ENCODE peak calls at places on chromosomes 7 and 10, in four cellular contexts. L is ovary, S is transverse colon, P is A549. T is an unnamed sample.

GRCh38 chr7:40714338-40715052 is 579.7 kb downstream of the SUGCT start:
- DNase-seq in P (no peak), L (no peak), S (no peak), T (no peak)

GRCh38 chr10:131065673-131066331 is 245.7 kb downstream of the TCERG1L start:
- DNase-seq in L (peak), P (no peak), S (no peak), T (no peak)

GRCh38 chr10:43863859-43864591 is 215.3 kb upstream of the ZNF32 start:
- DNase-seq in S (peak), L (no peak), P (peak), T (no peak)

GRCh38 chr7:104552102-104552501 is 223.7 kb downstream of the LHFPL3 start:
- DNase-seq in L (peak), P (peak), S (peak), T (peak)

GRCh38 chr7:110856704-110857103 is 234.2 kb upstream of the LRRN3 start:
- DNase-seq in P (no peak), S (no peak), L (no peak), T (no peak)

GRCh38 chr7:6057316-6058128 is 26.3 kb downstream of the ANKRD61 start:
- DNase-seq in S (no peak), P (no peak), L (no peak), T (no peak)

GRCh38 chr7:111765936-111766643 is 203.8 kb upstream of the IMMP2L start:
- DNase-seq in L (no peak), S (no peak), P (no peak), T (no peak)

GRCh38 chr10:34768261-34768971 is 46.7 kb downstream of the PARD3 start:
- DNase-seq in S (peak), L (peak), P (peak), T (no peak)

GRCh38 chr10:62390497-62391176 is 16.5 kb downstream of the ZNF365 start:
- DNase-seq in L (no peak), P (no peak), S (no peak), T (no peak)

GRCh38 chr7:8310876-8311275 is 48.9 kb upstream of the ICA1 start:
- DNase-seq in P (no peak), S (no peak), L (no peak), T (no peak)

GRCh38 chr10:129096340-129096984 is 370.6 kb upstream of the MGMT start:
- DNase-seq in S (no peak), P (no peak), L (no peak), T (no peak)

GRCh38 chr7:30562498-30562897 is 32.2 kb upstream of the GARS1 start:
- DNase-seq in P (no peak), S (no peak), L (no peak), T (no peak)

GRCh38 chr10:13956826-13957225 is 370.1 kb downstream of the PRPF18 start:
- DNase-seq in P (no peak), S (peak), L (peak), T (peak)

GRCh38 chr10:50624866-50625491 is 1.2 kb upstream of the SGMS1 start:
- DNase-seq in S (peak), P (peak), L (no peak), T (peak)

GRCh38 chr10:100355069-100355468 is 8.0 kb downstream of the SCD start:
- DNase-seq in S (no peak), L (no peak), P (no peak), T (no peak)

GRCh38 chr7:127974611-127975010 is 56.6 kb downstream of the LRRC4 start:
- DNase-seq in S (no peak), L (no peak), P (no peak), T (no peak)

GRCh38 chr10:43229208-43230061 is 37.4 kb downstream of the RASGEF1A start:
- DNase-seq in S (peak), L (peak), P (peak), T (no peak)

GRCh38 chr7:77157446-77157845 is 35.0 kb downstream of the CCDC146 start:
- DNase-seq in L (no peak), P (no peak), S (no peak), T (no peak)

GRCh38 chr10:130686680-130687300 is 550.6 kb downstream of the GLRX3 start:
- DNase-seq in P (peak), S (no peak), L (no peak), T (no peak)

GRCh38 chr7:134703781-134704180 is 57.1 kb downstream of the BPGM start:
- DNase-seq in S (peak), P (no peak), L (peak), T (no peak)

GRCh38 chr10:127872871-127873600 is 19.7 kb downstream of the CLRN3 start:
- DNase-seq in L (no peak), S (peak), P (no peak), T (no peak)

GRCh38 chr10:91250341-91250740 is 29.9 kb downstream of the PCGF5 start:
- DNase-seq in S (no peak), L (no peak), P (no peak), T (no peak)

GRCh38 chr7:49928787-49929186 is 155.3 kb downstream of the VWC2 start:
- DNase-seq in S (no peak), P (no peak), L (no peak), T (no peak)

GRCh38 chr7:72781631-72782030 is 46.4 kb downstream of the TYW1B start:
- DNase-seq in L (no peak), P (no peak), S (no peak), T (no peak)

GRCh38 chr7:97480700-97481410 is 251.0 kb upstream of the TAC1 start:
- DNase-seq in L (no peak), P (no peak), S (no peak), T (no peak)

GRCh38 chr7:88111842-88112385 is 107.9 kb downstream of the SRI start:
- DNase-seq in L (no peak), P (no peak), S (no peak), T (no peak)

GRCh38 chr10:23270531-23270930 is 74.1 kb downstream of the C10orf67 start:
- DNase-seq in L (no peak), S (no peak), P (no peak), T (no peak)

GRCh38 chr7:135164357-135165021 is 6.0 kb downstream of the CYREN start:
- DNase-seq in P (peak), L (no peak), S (no peak), T (no peak)

GRCh38 chr7:158782638-158783490 is 46.4 kb downstream of the ESYT2 start:
- DNase-seq in L (peak), P (peak), S (peak), T (peak)

GRCh38 chr7:100100420-100101015 is 679 bp downstream of the MCM7 start:
- DNase-seq in S (peak), L (peak), P (peak), T (peak)
- TF ChIP-seq EP300 in S (peak), L (no peak), P (no peak), T (peak)

GRCh38 chr7:138889566-138889965 is 91.6 kb upstream of the ATP6V0A4 start:
- DNase-seq in P (peak), L (no peak), S (no peak), T (no peak)

GRCh38 chr7:138891446-138891810 is 89.8 kb downstream of the KIAA1549 start:
- DNase-seq in S (no peak), L (no peak), P (no peak), T (no peak)

GRCh38 chr7:138890467-138890781 is 90.8 kb downstream of the KIAA1549 start:
- DNase-seq in P (no peak), S (no peak), L (no peak), T (no peak)

GRCh38 chr7:138890782-138891445 is 90.3 kb downstream of the KIAA1549 start:
- DNase-seq in L (no peak), P (peak), S (no peak), T (peak)

DNA sequence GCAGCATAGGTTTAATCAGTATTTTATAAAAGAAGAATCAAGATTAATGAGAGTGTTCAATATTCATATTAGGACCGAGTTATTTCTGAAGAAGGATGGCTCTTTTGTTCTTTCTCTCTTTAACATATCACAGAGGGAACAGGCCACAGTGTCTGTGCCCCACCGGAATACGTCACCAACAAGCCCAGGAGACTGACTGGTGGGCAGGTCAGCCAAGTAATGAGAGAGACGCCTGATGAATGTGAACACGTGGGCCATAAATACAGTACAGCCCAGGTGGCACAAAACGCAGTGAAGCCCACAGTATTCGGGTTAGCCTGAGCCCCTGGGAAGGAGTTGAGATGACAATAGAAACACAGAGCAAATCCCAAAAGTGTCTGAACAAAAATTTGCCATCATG is 91.2 kb downstream of the KIAA1549 start:
- DNase-seq in S (no peak), L (no peak), P (no peak), T (no peak)
- TF ChIP-seq EP300 in S (no peak), L (no peak), P (no peak), T (no peak)

GRCh38 chr10:110858297-110858934 is 13.3 kb upstream of the PDCD4 start:
- DNase-seq in P (no peak), S (peak), L (no peak), T (no peak)
- TF ChIP-seq EP300 in P (no peak), S (peak), L (no peak), T (no peak)

GRCh38 chr7:79142706-79143105 is 310.8 kb downstream of the MAGI2 start:
- DNase-seq in P (no peak), L (no peak), S (no peak), T (no peak)
- TF ChIP-seq EP300 in P (no peak), L (no peak), S (no peak), T (no peak)

DNA sequence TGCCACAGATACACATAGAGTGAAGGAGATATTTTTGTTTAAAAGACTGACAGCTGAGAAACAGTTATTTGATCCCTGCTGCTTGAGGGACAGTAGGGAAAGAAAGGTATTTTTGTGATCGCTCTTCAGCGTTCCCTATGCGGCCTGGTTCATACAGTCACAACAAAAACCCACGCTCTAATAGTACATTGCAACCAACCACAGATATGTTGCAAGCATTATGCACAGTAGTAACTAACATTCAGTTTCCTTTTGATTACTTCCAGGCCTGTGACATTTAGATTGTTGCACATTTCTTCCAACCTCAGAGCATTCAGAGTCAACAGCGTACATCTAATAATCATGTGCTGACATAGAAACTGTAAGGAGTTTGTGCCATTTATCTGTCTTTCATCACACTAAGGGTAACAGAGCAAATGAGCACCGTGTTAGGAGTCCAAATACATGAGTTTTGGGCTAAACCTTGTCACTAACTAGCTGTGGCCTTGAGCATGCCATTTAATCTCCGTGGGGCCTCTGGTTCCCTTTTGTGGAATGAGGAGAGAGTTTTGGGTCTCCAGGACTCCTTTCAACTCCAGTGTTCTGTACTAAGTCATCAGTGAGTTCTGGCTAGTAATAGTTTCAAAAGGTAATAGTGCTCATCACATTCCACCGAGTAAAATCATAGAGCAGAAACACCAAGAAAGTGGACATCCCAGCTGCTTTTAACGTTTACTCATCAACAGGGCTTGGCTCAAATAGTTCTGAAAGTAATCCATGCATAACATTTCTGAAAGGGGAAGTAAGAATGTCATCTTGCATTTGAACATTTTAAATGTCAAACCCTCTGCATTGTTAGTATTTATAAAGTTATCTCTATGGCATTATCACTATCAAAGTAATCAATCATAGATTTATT is 99.0 kb upstream of the FZD1 start:
- DNase-seq in P (no peak), L (no peak), S (no peak), T (peak)
- TF ChIP-seq EP300 in P (no peak), L (no peak), S (no peak), T (peak)

GRCh38 chr7:37201003-37201875 is 247.4 kb downstream of the ELMO1 start:
- DNase-seq in P (peak), L (peak), S (peak), T (peak)
- TF ChIP-seq EP300 in P (no peak), L (no peak), S (no peak), T (peak)

DNA sequence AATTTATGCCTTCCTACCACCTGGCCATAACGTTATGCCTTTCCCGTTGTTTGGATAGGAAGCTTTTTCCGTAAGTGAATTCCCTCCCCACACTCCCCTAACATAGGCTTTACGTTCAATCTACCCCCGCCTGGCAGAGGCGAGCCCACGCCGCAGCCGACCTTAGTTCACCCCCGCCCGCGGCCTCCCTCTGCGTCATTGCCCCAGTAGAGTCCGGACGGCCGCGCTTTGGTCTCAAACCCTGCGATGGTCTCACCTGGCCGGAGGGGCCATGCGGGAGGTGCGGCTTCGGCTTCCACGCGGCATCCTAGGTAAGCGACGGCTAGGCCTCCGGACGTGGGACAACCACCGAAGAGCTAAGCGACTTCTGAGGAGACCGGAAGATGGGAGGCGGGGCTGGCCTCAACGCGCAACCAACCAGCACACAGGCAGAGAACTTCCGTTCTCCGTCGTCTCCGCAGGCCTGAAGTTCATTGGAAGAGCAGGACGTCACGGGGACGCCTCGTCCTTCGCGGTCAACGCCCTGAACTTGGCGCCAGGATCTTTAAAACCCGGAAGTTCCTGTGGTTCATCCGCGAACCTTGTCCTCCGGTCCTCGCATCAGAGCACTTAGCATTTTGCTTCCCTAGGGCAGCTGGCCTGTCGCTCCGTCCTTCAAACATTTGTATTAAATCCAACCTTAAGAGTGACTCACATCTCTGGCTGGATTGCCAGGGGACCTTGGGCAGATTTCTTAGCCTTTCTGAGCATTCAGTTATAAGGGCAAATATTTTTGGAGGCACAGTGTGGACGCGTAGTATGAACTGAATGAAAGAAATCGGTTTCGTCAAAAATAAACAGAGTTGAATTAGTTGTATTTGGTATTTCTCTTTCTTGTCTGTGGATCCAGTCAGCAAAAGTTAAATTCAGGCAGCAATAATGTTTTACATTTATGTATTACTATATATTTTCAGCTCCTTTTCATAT is at the start of gene CHCHD2:
- DNase-seq in L (peak), P (peak), S (peak), T (peak)
- TF ChIP-seq EP300 in L (no peak), P (no peak), S (no peak), T (peak)

DNA sequence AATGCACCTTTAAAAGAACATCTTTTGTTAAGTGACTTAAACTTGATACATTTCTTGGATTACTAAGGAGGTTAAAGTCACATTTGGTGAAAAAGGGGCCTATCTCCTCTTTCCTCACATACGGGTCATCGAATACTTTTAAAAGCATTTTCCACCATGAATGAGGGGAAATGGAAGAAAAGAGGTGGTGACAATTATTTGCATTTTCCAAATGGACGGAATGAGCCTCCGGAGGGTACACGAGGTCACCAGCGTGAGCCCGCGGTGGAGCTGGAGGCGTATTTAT is 1.0 kb upstream of the BMPR1A start:
- DNase-seq in L (no peak), S (no peak), P (no peak), T (no peak)
- TF ChIP-seq EP300 in L (peak), S (no peak), P (no peak), T (no peak)

GRCh38 chr7:66575398-66575797 is 53.3 kb upstream of the KCTD7 start:
- DNase-seq in L (no peak), P (no peak), S (no peak), T (no peak)
- TF ChIP-seq EP300 in L (no peak), P (no peak), S (no peak), T (no peak)